ENCODE peak calls at places on chromosome 9, in ten cellular contexts. G is fibroblast of lung, O is sigmoid colon, H is breast epithelium, R is heart right ventricle, B is uterus, M is esophagus squamous epithelium, A is IMR-90, I is coronary artery, N is AG04450. K is an unnamed sample.

GRCh38 chr9:37968228-37968672 is 64.3 kb upstream of the SLC25A51 start:
- DNase-seq in G (peak), O (no peak), H (no peak), R (no peak), B (no peak), M (no peak), A (peak), I (no peak), N (no peak), K (no peak)

GRCh38 chr9:86091477-86091876 is 7.9 kb downstream of the GOLM1 start:
- DNase-seq in G (no peak), O (no peak), H (no peak), R (no peak), B (no peak), M (no peak), A (no peak), I (no peak), N (no peak), K (no peak)

GRCh38 chr9:83935276-83935890 is 14.2 kb upstream of the KIF27 start:
- DNase-seq in G (peak), O (no peak), H (no peak), R (no peak), B (no peak), M (no peak), A (peak), I (no peak), N (no peak), K (no peak)

GRCh38 chr9:69097053-69097452 is 61.5 kb downstream of the FXN start:
- DNase-seq in G (peak), O (no peak), H (no peak), R (no peak), B (no peak), M (no peak), A (peak), I (no peak), N (no peak), K (no peak)

GRCh38 chr9:104276709-104277245 is 182.7 kb downstream of the SMC2 start:
- DNase-seq in G (no peak), O (no peak), H (no peak), R (no peak), B (no peak), M (no peak), A (no peak), I (no peak), N (no peak), K (no peak)

GRCh38 chr9:87336914-87337333 is 160.7 kb upstream of the DAPK1 start:
- DNase-seq in G (peak), O (no peak), H (no peak), R (peak), B (no peak), M (no peak), A (peak), I (no peak), N (peak), K (no peak)

GRCh38 chr9:133048595-133048994 is 13.2 kb upstream of the CEL start:
- DNase-seq in G (no peak), O (no peak), H (no peak), R (no peak), B (no peak), M (no peak), A (peak), I (no peak), N (no peak), K (no peak)

GRCh38 chr9:132536124-132536523 is 46.3 kb upstream of the BARHL1 start:
- DNase-seq in G (no peak), O (no peak), H (no peak), R (no peak), B (no peak), M (no peak), A (no peak), I (no peak), N (no peak), K (no peak)

GRCh38 chr9:22244141-22245011 is 202.2 kb upstream of the DMRTA1 start:
- DNase-seq in G (peak), O (no peak), H (no peak), R (no peak), B (no peak), M (no peak), A (peak), I (no peak), N (no peak), K (no peak)

GRCh38 chr9:127406799-127407504 is 10.0 kb downstream of the SLC2A8 start:
- DNase-seq in G (no peak), O (no peak), H (no peak), R (no peak), B (no peak), M (no peak), A (no peak), I (no peak), N (no peak), K (no peak)

GRCh38 chr9:123250504-123250903 is 17.9 kb downstream of the STRBP start:
- DNase-seq in G (no peak), O (no peak), H (no peak), R (no peak), B (no peak), M (no peak), A (no peak), I (no peak), N (no peak), K (no peak)

GRCh38 chr9:120306088-120306487 is 273.9 kb downstream of the CDK5RAP2 start:
- DNase-seq in G (no peak), O (no peak), H (no peak), R (no peak), B (no peak), M (no peak), A (no peak), I (no peak), N (no peak), K (peak)

DNA sequence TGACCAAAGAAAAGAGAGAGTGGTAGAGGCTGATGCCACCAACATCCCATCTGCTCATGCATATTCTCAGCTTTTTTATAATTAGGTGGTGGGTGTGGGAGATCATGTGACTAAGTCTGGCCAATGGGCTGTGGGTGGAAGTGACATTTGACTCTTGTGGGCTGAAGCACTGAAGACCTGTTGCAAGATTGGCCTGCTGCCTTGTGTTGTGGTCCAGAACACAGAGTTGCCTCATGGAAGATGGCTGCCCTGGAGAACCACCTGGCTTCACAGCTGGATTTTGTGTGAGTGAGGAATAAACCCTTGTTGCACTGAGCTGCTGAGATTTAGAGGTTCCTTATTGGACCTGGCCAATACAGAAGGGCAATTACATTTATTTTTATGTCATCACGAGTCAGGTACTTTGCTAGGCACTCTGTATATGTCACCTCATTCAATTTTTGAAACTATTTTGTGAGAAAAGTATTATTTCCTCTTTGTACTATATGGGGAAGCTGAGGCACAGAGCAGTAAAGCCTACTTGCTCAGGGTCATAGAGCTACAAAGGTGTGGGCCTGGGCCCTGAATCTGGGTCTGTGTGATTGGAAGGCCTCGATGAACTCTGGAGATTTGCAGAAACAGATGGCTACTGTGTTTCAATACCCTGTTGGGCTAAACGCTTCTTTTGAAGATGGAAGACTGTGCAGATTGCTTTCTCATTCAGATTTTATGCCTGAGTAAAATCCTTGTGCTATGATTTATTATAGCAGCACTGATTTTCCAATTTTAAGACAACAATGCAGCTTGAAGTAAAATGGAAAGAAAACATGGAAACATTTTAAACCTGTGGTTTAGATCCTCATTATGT is 71.2 kb upstream of the TBC1D2 start:
- DNase-seq in G (peak), O (no peak), H (no peak), R (no peak), B (no peak), M (no peak), A (peak), I (no peak), N (peak), K (peak)
- H3K27ac ChIP-seq in G (no peak), O (no peak), H (no peak), R (no peak), B (no peak), M (no peak), A (no peak), I (no peak), N (no peak), K (no peak)

GRCh38 chr9:90950600-90950999 is 149.0 kb downstream of the SYK start:
- DNase-seq in G (no peak), O (no peak), H (no peak), R (no peak), B (no peak), M (no peak), A (no peak), I (no peak), N (no peak), K (no peak)

GRCh38 chr9:90953200-90953599 is 151.6 kb downstream of the SYK start:
- DNase-seq in G (no peak), O (no peak), H (no peak), R (no peak), B (no peak), M (no peak), A (no peak), I (no peak), N (no peak), K (no peak)

GRCh38 chr9:90958328-90958727 is 156.7 kb downstream of the SYK start:
- DNase-seq in G (no peak), O (no peak), H (no peak), R (no peak), B (no peak), M (no peak), A (no peak), I (no peak), N (no peak), K (no peak)

GRCh38 chr9:90956026-90956810 is 154.6 kb downstream of the SYK start:
- DNase-seq in G (no peak), O (peak), H (no peak), R (no peak), B (no peak), M (no peak), A (peak), I (no peak), N (no peak), K (no peak)

DNA sequence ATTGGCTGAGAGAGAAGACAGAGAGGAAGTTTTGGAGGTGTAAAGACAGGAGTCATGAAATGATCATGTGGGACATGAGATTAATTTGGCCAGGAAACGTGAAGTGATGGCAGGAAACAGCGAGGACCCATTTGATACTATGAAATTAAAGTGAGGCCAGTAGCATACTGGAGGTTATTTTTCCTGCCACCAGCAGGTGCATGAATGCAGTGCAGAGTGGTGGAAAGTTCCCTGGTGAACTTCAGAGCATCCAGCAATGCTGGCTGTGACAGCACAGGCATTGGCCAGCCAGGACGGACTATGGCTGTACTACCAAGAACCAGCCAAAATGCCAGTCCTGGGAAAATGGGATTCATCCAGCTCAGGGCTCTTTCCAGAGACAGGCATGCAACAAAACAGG is 152.2 kb downstream of the SYK start:
- DNase-seq in G (no peak), O (no peak), H (no peak), R (no peak), B (no peak), M (no peak), A (no peak), I (no peak), N (no peak), K (no peak)
- TF ChIP-seq CTCF in G (no peak), O (no peak), H (no peak), R (no peak), B (no peak), M (no peak), A (no peak), I (no peak), N (peak), K (no peak)

GRCh38 chr9:125511780-125512179 is 195.2 kb downstream of the MAPKAP1 start:
- DNase-seq in G (no peak), O (no peak), H (no peak), R (no peak), B (no peak), M (no peak), A (no peak), I (no peak), N (no peak), K (no peak)

GRCh38 chr9:125514468-125514867 is 192.5 kb downstream of the MAPKAP1 start:
- DNase-seq in G (no peak), O (no peak), H (no peak), R (no peak), B (no peak), M (no peak), A (no peak), I (no peak), N (no peak), K (no peak)

GRCh38 chr9:125516381-125516960 is 190.5 kb downstream of the MAPKAP1 start:
- DNase-seq in G (no peak), O (no peak), H (no peak), R (no peak), B (no peak), M (no peak), A (no peak), I (no peak), N (no peak), K (no peak)

GRCh38 chr9:125515281-125515680 is 191.7 kb downstream of the MAPKAP1 start:
- DNase-seq in G (no peak), O (no peak), H (no peak), R (no peak), B (no peak), M (no peak), A (no peak), I (no peak), N (no peak), K (no peak)

DNA sequence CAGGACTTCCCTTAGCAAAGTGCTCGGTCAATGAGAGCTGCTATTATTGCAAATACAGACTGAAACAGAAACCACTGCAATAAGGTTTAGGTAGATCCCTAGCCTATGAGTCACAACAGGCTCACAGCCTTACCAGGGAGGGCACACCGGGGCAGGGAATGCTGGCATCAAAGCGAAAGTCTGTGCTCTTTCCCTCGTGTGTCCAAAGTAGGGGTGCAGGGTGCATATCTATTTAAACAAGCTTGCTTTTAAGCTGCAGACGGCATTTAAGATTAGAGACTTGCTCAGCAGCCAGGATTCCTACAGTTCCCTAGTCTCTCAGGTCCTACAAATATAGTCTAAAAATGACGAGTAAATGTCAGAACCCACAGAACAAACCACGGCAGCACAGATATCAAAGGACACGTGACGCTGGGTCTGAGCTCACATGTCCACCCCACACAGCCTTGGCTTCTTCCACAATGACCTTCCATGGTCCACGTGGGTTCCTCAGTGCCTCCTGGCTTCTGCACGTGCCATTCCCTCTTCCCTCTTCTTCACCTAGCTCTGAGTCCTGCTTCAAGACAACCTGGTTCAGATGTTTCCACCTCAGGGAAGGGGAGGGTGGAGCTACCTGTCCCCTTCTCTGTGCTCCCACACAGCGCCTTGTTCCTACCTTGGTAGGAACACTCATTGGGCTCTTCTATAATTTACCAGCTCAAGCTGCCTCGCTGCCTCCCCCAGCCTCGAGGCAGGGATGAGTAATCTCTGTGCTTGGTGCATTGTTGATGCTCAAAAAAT is 193.2 kb downstream of the MAPKAP1 start:
- DNase-seq in G (peak), O (no peak), H (no peak), R (peak), B (peak), M (no peak), A (peak), I (no peak), N (no peak), K (no peak)
- H3K4me3 ChIP-seq in G (peak), O (peak), H (peak), R (peak), B (no peak), M (peak), A (peak), I (peak), N (peak), K (peak)

GRCh38 chr9:118992813-118993747 is 376.2 kb downstream of the BRINP1 start:
- DNase-seq in G (no peak), O (no peak), H (no peak), R (no peak), B (no peak), M (no peak), A (no peak), I (no peak), N (no peak), K (no peak)

GRCh38 chr9:118990949-118991348 is 378.3 kb downstream of the BRINP1 start:
- DNase-seq in G (no peak), O (no peak), H (no peak), R (no peak), B (no peak), M (no peak), A (no peak), I (no peak), N (no peak), K (no peak)

GRCh38 chr9:118985851-118986250 is 383.4 kb downstream of the BRINP1 start:
- DNase-seq in G (no peak), O (no peak), H (no peak), R (no peak), B (no peak), M (no peak), A (no peak), I (no peak), N (no peak), K (no peak)

GRCh38 chr9:118991366-118992285 is 377.6 kb downstream of the BRINP1 start:
- DNase-seq in G (no peak), O (no peak), H (no peak), R (no peak), B (no peak), M (no peak), A (no peak), I (no peak), N (no peak), K (no peak)

GRCh38 chr9:118987167-118987566 is 382.1 kb downstream of the BRINP1 start:
- DNase-seq in G (no peak), O (no peak), H (no peak), R (no peak), B (no peak), M (no peak), A (no peak), I (no peak), N (no peak), K (no peak)
- H3K27ac ChIP-seq in G (no peak), O (no peak), H (no peak), R (no peak), B (no peak), M (no peak), A (no peak), I (no peak), N (no peak), K (no peak)

GRCh38 chr9:101457003-101457402 is 21.4 kb upstream of the ALDOB start:
- DNase-seq in G (no peak), O (no peak), H (no peak), R (no peak), B (no peak), M (no peak), A (no peak), I (no peak), N (no peak), K (no peak)
- TF ChIP-seq CTCF in G (no peak), O (no peak), H (no peak), R (no peak), B (no peak), M (no peak), A (no peak), I (no peak), N (no peak), K (no peak)

K was measured in vagina.